ENCODE peak calls at places on chromosomes 6 and 20, in seven cellular contexts. One of them, this sample, is unnamed.

GRCh38 chr6:47169785-47170685 is 127.9 kb upstream of the ADGRF1 start:
- DNase-seq in SK-N-SH: no peak
- DNase-seq in H1: no peak
- DNase-seq in fibroblast of lung: peak
- DNase-seq in heart left ventricle: no peak
- DNase-seq in CD4-positive, alpha-beta T cell: no peak
- DNase-seq in GM23338: no peak
- DNase-seq in this sample: no peak

GRCh38 chr6:124007915-124008688 is 204.4 kb downstream of the NKAIN2 start:
- DNase-seq in SK-N-SH: no peak
- DNase-seq in H1: no peak
- DNase-seq in fibroblast of lung: no peak
- DNase-seq in heart left ventricle: no peak
- DNase-seq in CD4-positive, alpha-beta T cell: no peak
- DNase-seq in GM23338: peak
- DNase-seq in this sample: no peak

GRCh38 chr20:47102629-47103028 is 208.0 kb downstream of the EYA2 start:
- DNase-seq in SK-N-SH: no peak
- DNase-seq in H1: no peak
- DNase-seq in fibroblast of lung: no peak
- DNase-seq in heart left ventricle: peak
- DNase-seq in CD4-positive, alpha-beta T cell: no peak
- DNase-seq in GM23338: no peak
- DNase-seq in this sample: no peak

GRCh38 chr20:9996944-9997343 is 37.8 kb upstream of the ANKEF1 start:
- DNase-seq in SK-N-SH: no peak
- DNase-seq in H1: no peak
- DNase-seq in fibroblast of lung: peak
- DNase-seq in heart left ventricle: no peak
- DNase-seq in CD4-positive, alpha-beta T cell: no peak
- DNase-seq in GM23338: no peak
- DNase-seq in this sample: no peak

GRCh38 chr6:11357285-11357684 is 124.8 kb upstream of the NEDD9 start:
- DNase-seq in SK-N-SH: no peak
- DNase-seq in H1: no peak
- DNase-seq in fibroblast of lung: no peak
- DNase-seq in heart left ventricle: no peak
- DNase-seq in CD4-positive, alpha-beta T cell: no peak
- DNase-seq in GM23338: no peak
- DNase-seq in this sample: no peak

GRCh38 chr6:11685411-11686093 is 93.1 kb downstream of the ADTRP start:
- DNase-seq in SK-N-SH: no peak
- DNase-seq in H1: no peak
- DNase-seq in fibroblast of lung: peak
- DNase-seq in heart left ventricle: no peak
- DNase-seq in CD4-positive, alpha-beta T cell: no peak
- DNase-seq in GM23338: no peak
- DNase-seq in this sample: no peak

GRCh38 chr6:39053016-39053595 is 4.5 kb downstream of the GLP1R start:
- DNase-seq in SK-N-SH: no peak
- DNase-seq in H1: no peak
- DNase-seq in fibroblast of lung: no peak
- DNase-seq in heart left ventricle: no peak
- DNase-seq in CD4-positive, alpha-beta T cell: no peak
- DNase-seq in GM23338: no peak
- DNase-seq in this sample: no peak

GRCh38 chr6:152932865-152933264 is 50.0 kb downstream of the FBXO5 start:
- DNase-seq in SK-N-SH: peak
- DNase-seq in H1: no peak
- DNase-seq in fibroblast of lung: no peak
- DNase-seq in heart left ventricle: no peak
- DNase-seq in CD4-positive, alpha-beta T cell: no peak
- DNase-seq in GM23338: no peak
- DNase-seq in this sample: no peak

GRCh38 chr6:84408028-84408427 is 180.6 kb upstream of the CEP162 start:
- DNase-seq in SK-N-SH: no peak
- DNase-seq in H1: no peak
- DNase-seq in fibroblast of lung: no peak
- DNase-seq in heart left ventricle: no peak
- DNase-seq in CD4-positive, alpha-beta T cell: no peak
- DNase-seq in GM23338: no peak
- DNase-seq in this sample: no peak

GRCh38 chr6:119312875-119313338 is 36.7 kb downstream of the MAN1A1 start:
- DNase-seq in SK-N-SH: no peak
- DNase-seq in H1: no peak
- DNase-seq in fibroblast of lung: no peak
- DNase-seq in heart left ventricle: no peak
- DNase-seq in CD4-positive, alpha-beta T cell: no peak
- DNase-seq in GM23338: no peak
- DNase-seq in this sample: no peak

GRCh38 chr20:57811373-57812020 is 101.7 kb upstream of the PMEPA1 start:
- DNase-seq in SK-N-SH: no peak
- DNase-seq in H1: no peak
- DNase-seq in fibroblast of lung: no peak
- DNase-seq in heart left ventricle: no peak
- DNase-seq in CD4-positive, alpha-beta T cell: no peak
- DNase-seq in GM23338: peak
- DNase-seq in this sample: peak

GRCh38 chr20:2164421-2164820 is 62.8 kb downstream of the STK35 start:
- DNase-seq in SK-N-SH: no peak
- DNase-seq in H1: no peak
- DNase-seq in fibroblast of lung: no peak
- DNase-seq in heart left ventricle: no peak
- DNase-seq in CD4-positive, alpha-beta T cell: no peak
- DNase-seq in GM23338: no peak
- DNase-seq in this sample: no peak

GRCh38 chr6:56156643-56157042 is 90.7 kb downstream of the COL21A1 start:
- DNase-seq in SK-N-SH: no peak
- DNase-seq in H1: no peak
- DNase-seq in fibroblast of lung: peak
- DNase-seq in heart left ventricle: no peak
- DNase-seq in CD4-positive, alpha-beta T cell: no peak
- DNase-seq in GM23338: no peak
- DNase-seq in this sample: no peak

GRCh38 chr6:26305097-26305841 is 59.7 kb upstream of the BTN3A2 start:
- DNase-seq in SK-N-SH: no peak
- DNase-seq in H1: no peak
- DNase-seq in fibroblast of lung: peak
- DNase-seq in heart left ventricle: peak
- DNase-seq in CD4-positive, alpha-beta T cell: peak
- DNase-seq in GM23338: peak
- DNase-seq in this sample: peak

GRCh38 chr6:119586250-119586882 is 236.8 kb upstream of the MAN1A1 start:
- DNase-seq in SK-N-SH: no peak
- DNase-seq in H1: no peak
- DNase-seq in fibroblast of lung: no peak
- DNase-seq in heart left ventricle: no peak
- DNase-seq in CD4-positive, alpha-beta T cell: no peak
- DNase-seq in GM23338: no peak
- DNase-seq in this sample: no peak

GRCh38 chr20:32204485-32205115 is 2.9 kb downstream of the PLAGL2 start:
- DNase-seq in SK-N-SH: no peak
- DNase-seq in H1: no peak
- DNase-seq in fibroblast of lung: no peak
- DNase-seq in heart left ventricle: no peak
- DNase-seq in CD4-positive, alpha-beta T cell: no peak
- DNase-seq in GM23338: no peak
- DNase-seq in this sample: no peak
- H3K27ac ChIP-seq in SK-N-SH: no peak
- H3K27ac ChIP-seq in H1: no peak
- H3K27ac ChIP-seq in fibroblast of lung: no peak
- H3K27ac ChIP-seq in heart left ventricle: peak
- H3K27ac ChIP-seq in CD4-positive, alpha-beta T cell: peak
- H3K27ac ChIP-seq in GM23338: peak
- H3K27ac ChIP-seq in this sample: no peak

DNA sequence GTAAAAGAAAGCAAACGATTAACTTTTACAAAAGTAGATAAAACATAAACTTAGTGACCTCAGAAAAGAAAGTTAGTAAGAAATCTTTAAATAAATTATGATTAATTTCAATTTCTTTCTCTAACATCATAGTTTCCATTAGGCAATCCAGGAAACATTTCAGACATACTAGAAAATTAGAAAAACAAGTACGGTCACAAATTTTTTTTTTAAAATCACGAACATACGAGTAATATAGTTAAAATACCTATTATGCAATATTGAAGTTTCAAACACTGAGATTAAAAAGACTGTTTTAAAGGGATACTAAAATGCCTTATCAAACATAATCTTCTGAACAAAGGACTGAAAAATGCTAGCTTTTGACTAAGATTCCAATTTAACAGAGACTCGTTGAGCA is 26.2 kb downstream of the NOL7 start:
- DNase-seq in SK-N-SH: no peak
- DNase-seq in H1: no peak
- DNase-seq in fibroblast of lung: no peak
- DNase-seq in heart left ventricle: no peak
- DNase-seq in CD4-positive, alpha-beta T cell: no peak
- DNase-seq in GM23338: no peak
- DNase-seq in this sample: no peak
- H3K27ac ChIP-seq in SK-N-SH: peak
- H3K27ac ChIP-seq in H1: no peak
- H3K27ac ChIP-seq in fibroblast of lung: no peak
- H3K27ac ChIP-seq in heart left ventricle: no peak
- H3K27ac ChIP-seq in CD4-positive, alpha-beta T cell: no peak
- H3K27ac ChIP-seq in GM23338: no peak
- H3K27ac ChIP-seq in this sample: no peak

GRCh38 chr6:165184192-165184979 is 125.0 kb downstream of the C6orf118 start:
- DNase-seq in SK-N-SH: no peak
- DNase-seq in H1: no peak
- DNase-seq in fibroblast of lung: peak
- DNase-seq in heart left ventricle: peak
- DNase-seq in CD4-positive, alpha-beta T cell: no peak
- DNase-seq in GM23338: no peak
- DNase-seq in this sample: no peak
- H3K27ac ChIP-seq in SK-N-SH: no peak
- H3K27ac ChIP-seq in H1: no peak
- H3K27ac ChIP-seq in fibroblast of lung: no peak
- H3K27ac ChIP-seq in heart left ventricle: no peak
- H3K27ac ChIP-seq in CD4-positive, alpha-beta T cell: no peak
- H3K27ac ChIP-seq in GM23338: no peak
- H3K27ac ChIP-seq in this sample: no peak

DNA sequence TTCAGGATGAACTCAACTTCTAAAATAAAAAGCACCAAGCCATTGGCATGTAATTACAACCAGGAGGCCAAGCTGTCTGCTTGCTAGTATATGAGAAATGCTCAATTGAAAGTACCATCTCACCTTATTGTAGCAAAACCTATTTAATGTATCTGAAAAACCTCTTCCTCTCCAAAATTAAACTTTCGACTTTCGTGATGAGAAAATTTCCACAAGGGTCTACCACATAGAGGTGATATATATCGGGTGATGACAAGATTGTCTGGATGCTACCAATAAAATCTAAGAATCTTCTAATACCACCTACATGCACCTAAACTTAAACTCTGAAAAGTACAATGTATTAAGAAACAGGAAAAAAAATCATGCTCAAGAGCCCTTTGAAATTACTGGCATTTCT is 74.2 kb downstream of the ATXN1 start:
- DNase-seq in SK-N-SH: no peak
- DNase-seq in H1: no peak
- DNase-seq in fibroblast of lung: no peak
- DNase-seq in heart left ventricle: no peak
- DNase-seq in CD4-positive, alpha-beta T cell: no peak
- DNase-seq in GM23338: no peak
- DNase-seq in this sample: no peak
- H3K27ac ChIP-seq in SK-N-SH: peak
- H3K27ac ChIP-seq in H1: no peak
- H3K27ac ChIP-seq in fibroblast of lung: no peak
- H3K27ac ChIP-seq in heart left ventricle: no peak
- H3K27ac ChIP-seq in CD4-positive, alpha-beta T cell: no peak
- H3K27ac ChIP-seq in GM23338: no peak
- H3K27ac ChIP-seq in this sample: no peak

GRCh38 chr20:4880051-4880450 is 121.3 kb downstream of the SLC23A2 start:
- DNase-seq in SK-N-SH: no peak
- DNase-seq in H1: no peak
- DNase-seq in fibroblast of lung: no peak
- DNase-seq in heart left ventricle: no peak
- DNase-seq in CD4-positive, alpha-beta T cell: no peak
- DNase-seq in GM23338: no peak
- DNase-seq in this sample: no peak
- H3K27ac ChIP-seq in SK-N-SH: no peak
- H3K27ac ChIP-seq in H1: no peak
- H3K27ac ChIP-seq in fibroblast of lung: no peak
- H3K27ac ChIP-seq in heart left ventricle: no peak
- H3K27ac ChIP-seq in CD4-positive, alpha-beta T cell: no peak
- H3K27ac ChIP-seq in GM23338: no peak
- H3K27ac ChIP-seq in this sample: no peak

DNA sequence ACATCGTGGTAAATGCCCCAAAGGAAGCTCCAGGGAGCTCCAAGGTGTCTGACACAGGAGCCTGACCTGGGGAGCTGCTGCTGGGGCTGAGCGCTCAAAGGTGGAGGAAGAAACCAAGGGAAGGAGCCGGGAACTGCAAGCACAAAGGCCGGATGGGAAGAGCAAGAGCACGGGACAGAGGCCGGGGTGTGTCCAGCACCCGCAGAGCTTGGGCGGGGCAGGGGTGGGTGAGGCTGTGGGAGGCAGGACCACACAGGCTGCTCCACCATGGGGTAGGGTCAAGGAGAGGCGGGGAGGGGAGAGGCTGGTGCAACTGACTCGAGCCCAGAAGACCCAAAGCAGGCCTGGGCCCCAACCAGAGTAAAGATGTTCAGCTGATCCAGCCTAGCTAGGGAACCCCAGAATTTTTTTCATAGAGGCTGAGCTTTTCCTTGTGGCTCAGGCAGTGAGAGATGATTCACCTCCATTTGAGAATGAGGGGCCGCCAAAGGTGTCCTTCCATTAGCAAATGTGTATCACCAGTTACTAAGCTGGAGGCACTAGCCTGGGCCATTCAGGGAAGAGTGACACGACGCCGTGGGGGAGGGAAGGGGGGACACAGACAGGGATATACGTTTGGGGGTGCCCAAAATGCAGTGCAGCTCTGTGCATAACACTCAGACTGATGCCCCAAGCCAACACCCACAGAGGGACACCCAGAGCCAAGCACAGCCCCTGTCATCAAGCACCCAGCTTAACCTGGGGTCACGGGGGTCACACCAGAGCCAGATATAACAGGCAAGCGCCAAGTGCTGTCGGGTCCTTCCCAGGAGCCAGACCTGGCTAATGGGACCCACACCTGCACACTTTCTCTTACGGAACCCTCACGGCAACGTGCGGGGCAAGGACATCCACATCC is 21.3 kb upstream of the TLDC2 start:
- DNase-seq in SK-N-SH: no peak
- DNase-seq in H1: no peak
- DNase-seq in fibroblast of lung: no peak
- DNase-seq in heart left ventricle: no peak
- DNase-seq in CD4-positive, alpha-beta T cell: no peak
- DNase-seq in GM23338: no peak
- DNase-seq in this sample: no peak
- H3K27ac ChIP-seq in SK-N-SH: no peak
- H3K27ac ChIP-seq in H1: no peak
- H3K27ac ChIP-seq in fibroblast of lung: peak
- H3K27ac ChIP-seq in heart left ventricle: peak
- H3K27ac ChIP-seq in CD4-positive, alpha-beta T cell: no peak
- H3K27ac ChIP-seq in GM23338: no peak
- H3K27ac ChIP-seq in this sample: peak

DNA sequence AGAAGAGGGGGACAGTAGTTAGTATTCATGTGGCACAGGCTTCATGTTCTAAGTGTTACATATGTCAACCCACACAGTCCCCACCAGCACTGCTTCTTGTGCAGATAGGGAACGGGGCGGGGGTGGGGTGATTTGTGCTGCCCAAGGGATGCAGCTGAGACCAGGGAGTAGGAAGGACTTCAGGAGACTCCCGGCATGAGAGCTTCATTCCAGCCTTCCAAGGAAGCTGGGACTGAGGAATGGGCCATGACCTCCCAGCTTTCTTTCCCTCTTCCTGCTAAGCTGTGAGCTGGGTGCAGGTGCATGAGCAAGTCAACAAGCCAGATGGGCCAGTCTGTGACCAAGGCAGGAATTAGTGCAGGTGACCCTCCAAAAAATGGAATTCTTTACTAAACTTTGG is 9.2 kb downstream of the BEND3 start:
- DNase-seq in SK-N-SH: no peak
- DNase-seq in H1: no peak
- DNase-seq in fibroblast of lung: no peak
- DNase-seq in heart left ventricle: no peak
- DNase-seq in CD4-positive, alpha-beta T cell: no peak
- DNase-seq in GM23338: peak
- DNase-seq in this sample: no peak
- H3K27ac ChIP-seq in SK-N-SH: no peak
- H3K27ac ChIP-seq in H1: peak
- H3K27ac ChIP-seq in fibroblast of lung: no peak
- H3K27ac ChIP-seq in heart left ventricle: no peak
- H3K27ac ChIP-seq in CD4-positive, alpha-beta T cell: no peak
- H3K27ac ChIP-seq in GM23338: peak
- H3K27ac ChIP-seq in this sample: no peak

This sample was measured in ovary.